ENCODE peak calls at places on chromosomes 5 and 9, in five cellular contexts. M is A549; A is C1 segment of cervical spinal cord; W is naive thymus-derived CD4-positive, alpha-beta T cell; Z is GM04504. N is an unnamed sample.

GRCh38 chr5:60841361-60841760 is 2.7 kb downstream of the ELOVL7 start:
- DNase-seq in Z (no peak), A (no peak), W (no peak), M (no peak), N (no peak)

GRCh38 chr9:126367646-126368419 is 41.2 kb downstream of the MVB12B start:
- DNase-seq in A (no peak), M (no peak), Z (no peak), W (no peak), N (no peak)

GRCh38 chr5:135833961-135834638 is 363 bp upstream of the SLC25A48 start:
- DNase-seq in M (no peak), A (no peak), W (no peak), Z (no peak), N (no peak)

GRCh38 chr5:132506094-132506692 is 15.6 kb upstream of the IRF1 start:
- DNase-seq in W (no peak), A (no peak), M (peak; percentile 63), Z (peak; percentile 93), N (peak; percentile 93)

GRCh38 chr9:127562841-127563523 is 49.1 kb upstream of the STXBP1 start:
- DNase-seq in A (no peak), Z (no peak), M (peak; percentile 71), W (no peak), N (no peak)

GRCh38 chr5:171367424-171368370 is 20.0 kb upstream of the NPM1 start:
- DNase-seq in A (no peak), W (no peak), Z (peak; percentile 8), M (no peak), N (no peak)

GRCh38 chr5:120405923-120406322 is 58.2 kb upstream of the PRR16 start:
- DNase-seq in A (no peak), M (no peak), W (no peak), Z (peak; percentile 21), N (no peak)

GRCh38 chr5:181217805-181218065 is 5.3 kb upstream of the TRIM41 start:
- DNase-seq in A (no peak), W (peak; percentile 63), Z (no peak), M (no peak), N (no peak)

GRCh38 chr9:5893591-5894236 is 3.0 kb downstream of the MLANA start:
- DNase-seq in W (no peak), Z (no peak), A (no peak), M (no peak), N (no peak)

GRCh38 chr9:134149380-134149779 is 13.5 kb downstream of the WDR5 start:
- DNase-seq in A (no peak), W (no peak), Z (no peak), M (no peak), N (no peak)

GRCh38 chr5:81151546-81151945 is 81.6 kb upstream of the CKMT2 start:
- DNase-seq in M (no peak), Z (no peak), A (no peak), W (no peak), N (peak; percentile 11)

GRCh38 chr5:73834693-73835092 is 208.7 kb downstream of the ARHGEF28 start:
- DNase-seq in M (no peak), A (no peak), W (no peak), Z (no peak), N (no peak)

GRCh38 chr5:114473541-114473940 is 111.7 kb downstream of the KCNN2 start:
- DNase-seq in M (no peak), A (no peak), Z (no peak), W (no peak), N (no peak)

GRCh38 chr5:148844433-148845279 is 18.2 kb downstream of the ADRB2 start:
- DNase-seq in Z (no peak), A (no peak), W (no peak), M (no peak), N (no peak)

GRCh38 chr5:115069087-115069968 is 100.4 kb downstream of the TRIM36 start:
- DNase-seq in Z (peak; percentile 7), A (no peak), W (no peak), M (peak; percentile 33), N (no peak)

GRCh38 chr5:147482426-147483196 is 27.3 kb downstream of the DPYSL3 start:
- DNase-seq in Z (no peak), W (no peak), M (no peak), A (no peak), N (no peak)

GRCh38 chr5:125484272-125485002 is 738.0 kb upstream of the ZNF608 start:
- DNase-seq in A (peak; percentile 37), M (peak; percentile 23), W (no peak), Z (peak; percentile 48), N (peak; percentile 82)

GRCh38 chr5:73030995-73031394 is 75.2 kb downstream of the FCHO2 start:
- DNase-seq in A (no peak), M (peak; percentile 11), Z (peak; percentile 61), W (no peak), N (no peak)

GRCh38 chr9:84153885-84154284 is 173.3 kb downstream of the RMI1 start:
- DNase-seq in A (no peak), M (no peak), W (no peak), Z (no peak), N (no peak)

GRCh38 chr5:139964994-139965565 is 78.0 kb downstream of the NRG2 start:
- DNase-seq in A (no peak), W (no peak), Z (no peak), M (no peak), N (no peak)

GRCh38 chr5:77133061-77133758 is 46.1 kb upstream of the ZBED3 start:
- DNase-seq in M (peak; percentile 84), Z (peak; percentile 94), W (no peak), A (peak; percentile 64), N (peak; percentile 77)

GRCh38 chr5:131496400-131496713 is 138.7 kb downstream of the RAPGEF6 start:
- DNase-seq in Z (no peak), W (no peak), A (no peak), M (no peak), N (no peak)

GRCh38 chr5:103445426-103446035 is 117.1 kb downstream of the NUDT12 start:
- DNase-seq in Z (no peak), M (no peak), A (no peak), W (no peak), N (no peak)

GRCh38 chr5:79853676-79854418 is 137.2 kb downstream of the MTX3 start:
- DNase-seq in A (no peak), Z (no peak), M (no peak), W (no peak), N (no peak)

GRCh38 chr9:36210722-36211121 is 20.0 kb downstream of the CLTA start:
- DNase-seq in Z (no peak), M (no peak), A (no peak), W (no peak), N (no peak)

N was measured in AG09319.